ENCODE peak calls at places on chromosomes 6 and 20, in four cellular contexts. One of them, this sample, is unnamed.

GRCh38 chr20:63376283-63377250 is 15.4 kb upstream of the CHRNA4 start:
- DNase-seq in fibroblast of mammary gland: no peak
- DNase-seq in M059J: no peak
- DNase-seq in brain microvascular endothelial cell: no peak
- DNase-seq in this sample: no peak

GRCh38 chr6:72911463-72912153 is 289.7 kb downstream of the KCNQ5 start:
- DNase-seq in fibroblast of mammary gland: peak
- DNase-seq in M059J: peak
- DNase-seq in brain microvascular endothelial cell: no peak
- DNase-seq in this sample: peak

GRCh38 chr6:151313060-151313459 is 73.3 kb downstream of the AKAP12 start:
- DNase-seq in fibroblast of mammary gland: no peak
- DNase-seq in M059J: no peak
- DNase-seq in brain microvascular endothelial cell: no peak
- DNase-seq in this sample: no peak

GRCh38 chr6:128327890-128328289 is 192.5 kb downstream of the PTPRK start:
- DNase-seq in fibroblast of mammary gland: peak
- DNase-seq in M059J: peak
- DNase-seq in brain microvascular endothelial cell: no peak
- DNase-seq in this sample: peak

GRCh38 chr6:50845499-50846108 is 26.9 kb downstream of the TFAP2B start:
- DNase-seq in fibroblast of mammary gland: no peak
- DNase-seq in M059J: no peak
- DNase-seq in brain microvascular endothelial cell: no peak
- DNase-seq in this sample: no peak

GRCh38 chr20:23162887-23163286 is 76.8 kb upstream of the CD93 start:
- DNase-seq in fibroblast of mammary gland: no peak
- DNase-seq in M059J: no peak
- DNase-seq in brain microvascular endothelial cell: no peak
- DNase-seq in this sample: no peak

GRCh38 chr6:7087491-7087979 is 20.2 kb upstream of the RREB1 start:
- DNase-seq in fibroblast of mammary gland: no peak
- DNase-seq in M059J: no peak
- DNase-seq in brain microvascular endothelial cell: no peak
- DNase-seq in this sample: no peak

GRCh38 chr20:41261790-41262717 is 55.5 kb downstream of the ZHX3 start:
- DNase-seq in fibroblast of mammary gland: peak
- DNase-seq in M059J: peak
- DNase-seq in brain microvascular endothelial cell: no peak
- DNase-seq in this sample: no peak

GRCh38 chr6:33622456-33623431 is 1.6 kb downstream of the ITPR3 start:
- DNase-seq in fibroblast of mammary gland: peak
- DNase-seq in M059J: peak
- DNase-seq in brain microvascular endothelial cell: no peak
- DNase-seq in this sample: peak

GRCh38 chr6:41371461-41371991 is 36.1 kb downstream of the NCR2 start:
- DNase-seq in fibroblast of mammary gland: peak
- DNase-seq in M059J: peak
- DNase-seq in brain microvascular endothelial cell: peak
- DNase-seq in this sample: peak